ENCODE peak calls at places on chromosomes 5 and 9, in six cellular contexts. T, N, E, O, Q and F are unnamed samples.

GRCh38 chr9:130454812-130455325 is 10.1 kb downstream of the ASS1 start:
- DNase-seq in Q (no peak), O (no peak), E (no peak), N (no peak), T (no peak), F (no peak)

GRCh38 chr5:25544652-25545249 is 900.0 kb upstream of the CDH10 start:
- DNase-seq in N (peak), O (no peak), T (no peak), E (peak), Q (peak), F (peak)

GRCh38 chr5:69416699-69417098 is 1.8 kb downstream of the MARVELD2 start:
- DNase-seq in E (no peak), O (no peak), N (no peak), T (no peak), Q (no peak), F (no peak)

GRCh38 chr5:80958611-80959010 is 1.6 kb upstream of the RASGRF2 start:
- DNase-seq in O (no peak), Q (no peak), T (no peak), E (no peak), N (no peak), F (no peak)

GRCh38 chr5:134026521-134027202 is 21.9 kb upstream of the VDAC1 start:
- DNase-seq in O (peak), N (no peak), T (peak), Q (peak), E (peak), F (peak)

GRCh38 chr5:123033157-123033671 is 3.3 kb downstream of the PPIC start:
- DNase-seq in E (no peak), Q (no peak), N (no peak), T (no peak), O (no peak), F (no peak)

GRCh38 chr5:96566775-96567174 is 95.4 kb upstream of the CAST start:
- DNase-seq in O (no peak), E (no peak), T (no peak), N (no peak), Q (no peak), F (no peak)

GRCh38 chr5:81530919-81531318 is 137.0 kb upstream of the ACOT12 start:
- DNase-seq in O (no peak), E (no peak), T (no peak), N (no peak), Q (no peak), F (no peak)

GRCh38 chr5:14399054-14399657 is 182.4 kb upstream of the OTULINL start:
- DNase-seq in Q (peak), O (no peak), T (no peak), E (no peak), N (peak), F (no peak)

GRCh38 chr5:1750469-1750868 is 49.2 kb downstream of the MRPL36 start:
- DNase-seq in E (no peak), O (no peak), N (no peak), T (no peak), Q (no peak), F (peak)

GRCh38 chr5:135217669-135218485 is 181.2 kb downstream of the MACROH2A1 start:
- DNase-seq in N (no peak), Q (no peak), E (peak), O (no peak), T (no peak), F (peak)